ENCODE peak calls at places on chromosome 21, in seven cellular contexts. F is upper lobe of left lung, H is stomach, N is H1, P is prostate gland, M is HCT116, Z is suprapubic skin. A is an unnamed sample.

GRCh38 chr21:16072692-16073091 is 342.9 kb downstream of the USP25 start:
- DNase-seq in H (no peak), M (no peak), F (no peak), N (no peak), P (no peak), Z (no peak), A (no peak)

GRCh38 chr21:17370263-17370662 is 142.6 kb upstream of the CXADR start:
- DNase-seq in H (peak), N (no peak), M (no peak), Z (no peak), F (peak), P (peak), A (no peak)

GRCh38 chr21:22438428-22439086 is 1440.3 kb downstream of the NCAM2 start:
- DNase-seq in H (no peak), P (no peak), F (no peak), N (no peak), Z (no peak), M (no peak), A (no peak)

GRCh38 chr21:23936224-23936623 is 1671.1 kb downstream of the MRPL39 start:
- DNase-seq in M (no peak), H (no peak), P (no peak), N (no peak), Z (no peak), F (no peak), A (peak)

GRCh38 chr21:16554522-16554921 is 824.7 kb downstream of the USP25 start:
- DNase-seq in H (no peak), F (no peak), Z (no peak), P (no peak), N (no peak), M (no peak), A (no peak)

GRCh38 chr21:31509108-31510017 is 150.1 kb upstream of the SOD1 start:
- DNase-seq in F (no peak), M (peak), N (no peak), P (no peak), Z (no peak), H (no peak), A (peak)

GRCh38 chr21:17679002-17679600 is 66.4 kb upstream of the BTG3 start:
- DNase-seq in F (no peak), P (peak), N (no peak), M (peak), H (no peak), Z (no peak), A (peak)

GRCh38 chr21:31530918-31531705 is 128.4 kb upstream of the SOD1 start:
- DNase-seq in M (no peak), P (peak), H (peak), F (peak), Z (no peak), N (no peak), A (no peak)

GRCh38 chr21:31273278-31273677 is 70.8 kb downstream of the TIAM1 start:
- DNase-seq in Z (no peak), H (no peak), F (no peak), P (no peak), M (no peak), N (no peak), A (no peak)

GRCh38 chr21:35075546-35075945 is 26.4 kb upstream of the RUNX1 start:
- DNase-seq in H (no peak), P (no peak), Z (no peak), F (no peak), N (no peak), M (no peak), A (no peak)

GRCh38 chr21:32189688-32190483 is 89.0 kb downstream of the MIS18A start:
- DNase-seq in F (no peak), M (no peak), H (no peak), N (no peak), P (no peak), Z (no peak), A (no peak)

GRCh38 chr21:38743772-38744529 is 61.8 kb upstream of the ETS2 start:
- DNase-seq in M (no peak), F (no peak), N (no peak), H (no peak), Z (no peak), P (no peak), A (no peak)

GRCh38 chr21:27812279-27812678 is 845.4 kb upstream of the ADAMTS5 start:
- DNase-seq in F (no peak), M (no peak), N (no peak), P (no peak), Z (no peak), H (no peak), A (no peak)

GRCh38 chr21:29904359-29905282 is 35.2 kb downstream of the GRIK1 start:
- DNase-seq in M (no peak), Z (no peak), P (no peak), N (no peak), F (no peak), H (no peak), A (no peak)

GRCh38 chr21:37450385-37451044 is 83.9 kb downstream of the DYRK1A start:
- DNase-seq in F (no peak), Z (no peak), H (no peak), M (no peak), P (no peak), N (no peak), A (no peak)

GRCh38 chr21:36079010-36079649 is 9.3 kb downstream of the CBR1 start:
- DNase-seq in Z (no peak), H (peak), P (no peak), M (no peak), N (no peak), F (peak), A (no peak)

GRCh38 chr21:39118604-39119215 is 64.5 kb downstream of the PSMG1 start:
- DNase-seq in F (no peak), N (no peak), Z (no peak), P (no peak), M (no peak), H (no peak), A (no peak)

GRCh38 chr21:30718239-30718909 is at the start of gene KRTAP21-3:
- DNase-seq in F (no peak), M (peak), H (no peak), N (no peak), P (no peak), Z (no peak), A (no peak)

GRCh38 chr21:31900121-31900895 is 27.5 kb downstream of the HUNK start:
- DNase-seq in P (no peak), F (no peak), N (no peak), H (peak), Z (peak), M (no peak), A (no peak)

GRCh38 chr21:21818898-21819297 is 820.7 kb downstream of the NCAM2 start:
- DNase-seq in M (no peak), Z (no peak), N (no peak), F (no peak), P (no peak), H (no peak), A (no peak)

GRCh38 chr21:17732306-17732705 is 86.8 kb downstream of the C21orf91 start:
- DNase-seq in H (no peak), Z (no peak), M (no peak), N (no peak), P (no peak), F (no peak), A (no peak)

GRCh38 chr21:14989359-14989758 is 75.4 kb downstream of the NRIP1 start:
- DNase-seq in P (no peak), M (no peak), F (no peak), N (no peak), H (no peak), Z (no peak), A (no peak)

GRCh38 chr21:16794944-16795343 is 717.9 kb upstream of the CXADR start:
- DNase-seq in P (no peak), H (no peak), F (no peak), Z (no peak), N (no peak), M (no peak), A (no peak)

GRCh38 chr21:35868005-35868868 is 192.1 kb downstream of the SETD4 start:
- DNase-seq in N (no peak), F (no peak), H (no peak), P (no peak), Z (no peak), M (no peak), A (no peak)

GRCh38 chr21:31500071-31500470 is 156.0 kb upstream of the TIAM1 start:
- DNase-seq in P (no peak), H (no peak), F (no peak), N (no peak), Z (no peak), M (no peak), A (no peak)

GRCh38 chr21:35984654-35985366 is 75.5 kb downstream of the SETD4 start:
- DNase-seq in N (no peak), Z (no peak), H (no peak), M (no peak), P (no peak), F (no peak), A (no peak)

GRCh38 chr21:44006656-44007055 is 5.5 kb upstream of the TRAPPC10 start:
- DNase-seq in H (no peak), Z (no peak), M (no peak), P (no peak), F (no peak), N (no peak), A (no peak)

GRCh38 chr21:33892853-33893252 is 22.8 kb downstream of the ATP5PO start:
- DNase-seq in N (peak), P (no peak), H (no peak), F (no peak), Z (no peak), M (no peak), A (no peak)

DNA sequence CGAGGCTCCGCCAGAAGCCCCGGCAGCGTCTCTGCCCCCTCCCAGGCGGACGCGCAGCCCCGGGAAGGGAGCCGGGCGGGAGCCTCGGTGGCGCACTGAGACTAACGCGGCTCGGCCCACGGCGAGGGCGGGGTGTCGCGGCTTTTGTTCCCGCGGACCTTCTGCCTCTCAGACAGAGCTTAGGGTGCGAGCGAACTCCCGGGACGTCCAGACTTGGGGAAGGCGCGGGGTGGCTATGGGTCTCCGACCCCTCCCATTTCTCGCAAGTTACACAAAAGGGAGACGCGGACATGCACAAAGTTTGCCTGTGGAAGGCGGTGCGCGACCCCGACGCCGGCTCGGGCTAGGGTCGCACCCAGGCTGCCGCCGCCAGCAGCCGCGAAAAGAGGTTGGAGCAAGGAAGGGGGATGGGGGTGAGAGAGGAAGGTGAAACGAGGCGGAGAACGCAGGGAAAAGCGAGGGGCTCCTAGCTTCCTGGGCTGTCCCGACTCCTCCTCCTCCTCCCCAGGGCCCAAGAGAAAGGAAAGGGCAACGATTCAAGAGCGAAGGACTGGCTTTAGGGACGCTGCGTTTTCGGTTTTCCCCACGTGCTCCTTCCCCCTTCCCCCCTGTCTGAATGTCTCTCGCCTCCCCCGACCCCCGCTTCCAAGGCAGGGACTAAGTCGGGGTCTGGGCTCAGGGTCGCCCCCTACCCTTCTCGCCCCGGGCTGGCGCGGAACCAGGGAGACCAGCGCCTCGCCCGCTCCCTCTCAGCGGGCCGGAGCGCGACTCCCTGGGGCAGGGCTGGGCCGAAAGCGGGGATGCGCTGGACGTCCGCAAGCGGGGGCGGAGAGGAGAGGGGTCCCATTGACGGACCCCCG is 729 bp downstream of the APP start:
- DNase-seq in P (peak), Z (peak), M (peak), N (no peak), F (peak), H (peak), A (peak)
- TF ChIP-seq POLR2AphosphoS5 in P (no peak), Z (no peak), M (no peak), N (peak), F (no peak), H (peak), A (no peak)

GRCh38 chr21:45809421-45809820 is 165.9 kb downstream of the PCBP3 start:
- DNase-seq in Z (peak), N (no peak), M (no peak), H (no peak), P (no peak), F (no peak), A (no peak)
- TF ChIP-seq POLR2AphosphoS5 in Z (no peak), N (no peak), M (no peak), H (no peak), P (no peak), F (no peak), A (no peak)

GRCh38 chr21:45227735-45228134 is 60.0 kb downstream of the POFUT2 start:
- DNase-seq in P (no peak), Z (no peak), M (no peak), H (no peak), F (no peak), N (no peak), A (no peak)
- TF ChIP-seq POLR2AphosphoS5 in P (no peak), Z (no peak), M (no peak), H (no peak), F (no peak), N (no peak), A (no peak)

DNA sequence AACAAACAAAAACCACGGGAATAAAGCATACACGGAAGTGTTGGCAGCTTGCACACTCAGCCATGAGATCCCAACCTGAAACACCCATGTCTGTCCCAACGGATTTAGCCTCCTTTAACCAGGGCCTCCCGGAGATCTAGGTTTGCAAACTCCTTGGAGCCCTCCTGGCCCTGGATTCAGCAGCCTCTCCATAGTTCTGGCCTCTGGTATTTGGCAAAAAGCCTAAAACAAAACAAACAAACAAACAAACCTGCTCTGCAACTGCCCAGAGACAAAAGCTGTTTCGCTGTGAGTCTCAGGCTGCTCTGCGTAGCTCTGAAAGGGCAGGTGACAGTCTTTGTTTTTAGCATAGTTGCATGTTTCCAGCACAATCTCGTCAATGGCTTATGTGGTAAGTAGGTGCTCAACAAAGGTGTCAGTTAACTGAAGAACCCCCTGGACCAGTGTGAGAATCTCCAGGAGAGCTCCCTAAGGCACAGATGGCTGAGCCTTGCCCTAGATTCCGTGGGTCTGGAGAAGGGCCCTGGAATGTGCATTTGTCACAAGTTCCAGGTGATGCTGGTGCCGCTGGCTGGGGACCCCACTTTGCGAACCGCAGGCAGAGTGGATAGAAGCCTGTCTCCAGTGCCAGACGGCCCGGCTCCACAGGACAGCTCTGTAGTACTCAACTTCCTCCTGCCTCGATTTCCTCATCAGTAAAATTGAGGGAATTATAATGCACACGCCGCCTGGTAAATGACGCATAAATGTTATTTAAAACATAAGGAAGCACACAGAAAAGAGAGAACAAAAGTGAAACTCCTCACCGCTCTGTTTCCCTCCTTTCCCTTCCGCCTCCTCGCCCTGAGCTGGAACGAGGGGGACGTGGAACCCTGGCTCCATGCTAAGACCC is 86.2 kb downstream of the RIPK4 start:
- DNase-seq in M (no peak), P (no peak), Z (no peak), F (no peak), H (no peak), N (no peak), A (no peak)
- TF ChIP-seq POLR2AphosphoS5 in M (no peak), P (peak), Z (no peak), F (no peak), H (no peak), N (no peak), A (no peak)

A was measured in GM12891.